ENCODE peak calls at places on chromosomes 13 and 19, in seven cellular contexts. One of them, this sample, is unnamed. For H3K4me1 and H3K27me3, the result is how much of the 10 kb centered on the place peaks cover.

GRCh38 chr13:75263741-75264407 is 218.1 kb downstream of the TBC1D4 start:
- DNase-seq in tibial nerve: no peak
- DNase-seq in uterus: no peak
- DNase-seq in ascending aorta: no peak
- DNase-seq in psoas muscle: no peak
- DNase-seq in Peyer's patch: no peak
- DNase-seq in stomach: no peak
- DNase-seq in this sample: no peak

GRCh38 chr13:90696254-90696653 is 651.2 kb upstream of the MIR17HG start:
- DNase-seq in tibial nerve: no peak
- DNase-seq in psoas muscle: no peak
- DNase-seq in uterus: no peak
- DNase-seq in ascending aorta: no peak
- DNase-seq in stomach: no peak
- DNase-seq in Peyer's patch: no peak
- DNase-seq in this sample: no peak

GRCh38 chr19:2014731-2015610 is 543 bp downstream of the BTBD2 start:
- DNase-seq in tibial nerve: no peak
- DNase-seq in ascending aorta: no peak
- DNase-seq in stomach: no peak
- DNase-seq in Peyer's patch: no peak
- DNase-seq in uterus: peak
- DNase-seq in psoas muscle: no peak
- DNase-seq in this sample: no peak

GRCh38 chr13:71242191-71242590 is 624.8 kb downstream of the DACH1 start:
- DNase-seq in tibial nerve: no peak
- DNase-seq in uterus: no peak
- DNase-seq in psoas muscle: no peak
- DNase-seq in stomach: no peak
- DNase-seq in ascending aorta: no peak
- DNase-seq in Peyer's patch: no peak
- DNase-seq in this sample: no peak

GRCh38 chr13:76622336-76623045 is 263.7 kb downstream of the KCTD12 start:
- DNase-seq in stomach: no peak
- DNase-seq in ascending aorta: no peak
- DNase-seq in Peyer's patch: no peak
- DNase-seq in uterus: peak
- DNase-seq in psoas muscle: no peak
- DNase-seq in tibial nerve: peak
- DNase-seq in this sample: no peak

GRCh38 chr13:50080158-50080855 is 65.1 kb downstream of the KCNRG start:
- DNase-seq in stomach: no peak
- DNase-seq in Peyer's patch: peak
- DNase-seq in tibial nerve: peak
- DNase-seq in ascending aorta: no peak
- DNase-seq in uterus: no peak
- DNase-seq in psoas muscle: no peak
- DNase-seq in this sample: no peak

GRCh38 chr19:48511800-48512503 is at the start of gene LMTK3:
- DNase-seq in Peyer's patch: no peak
- DNase-seq in ascending aorta: peak
- DNase-seq in psoas muscle: no peak
- DNase-seq in stomach: no peak
- DNase-seq in uterus: no peak
- DNase-seq in tibial nerve: no peak
- DNase-seq in this sample: no peak

GRCh38 chr13:91184244-91184926 is 163.1 kb upstream of the MIR17HG start:
- DNase-seq in uterus: no peak
- DNase-seq in ascending aorta: no peak
- DNase-seq in psoas muscle: no peak
- DNase-seq in stomach: no peak
- DNase-seq in Peyer's patch: no peak
- DNase-seq in tibial nerve: no peak
- DNase-seq in this sample: no peak

GRCh38 chr13:72527333-72527732 is 200.1 kb downstream of the MZT1 start:
- DNase-seq in stomach: no peak
- DNase-seq in ascending aorta: no peak
- DNase-seq in Peyer's patch: no peak
- DNase-seq in uterus: no peak
- DNase-seq in psoas muscle: no peak
- DNase-seq in tibial nerve: no peak
- DNase-seq in this sample: no peak

GRCh38 chr19:15180451-15181390 is 20.1 kb downstream of the NOTCH3 start:
- DNase-seq in psoas muscle: no peak
- DNase-seq in Peyer's patch: peak
- DNase-seq in stomach: peak
- DNase-seq in ascending aorta: no peak
- DNase-seq in uterus: no peak
- DNase-seq in tibial nerve: no peak
- DNase-seq in this sample: no peak

GRCh38 chr19:16429066-16429758 is 42.6 kb downstream of the EPS15L1 start:
- DNase-seq in psoas muscle: peak
- DNase-seq in tibial nerve: no peak
- DNase-seq in uterus: no peak
- DNase-seq in ascending aorta: peak
- DNase-seq in stomach: peak
- DNase-seq in Peyer's patch: no peak
- DNase-seq in this sample: no peak

GRCh38 chr13:91534996-91535395 is 136.6 kb downstream of the GPC5 start:
- DNase-seq in stomach: no peak
- DNase-seq in tibial nerve: no peak
- DNase-seq in uterus: no peak
- DNase-seq in psoas muscle: no peak
- DNase-seq in Peyer's patch: no peak
- DNase-seq in ascending aorta: no peak
- DNase-seq in this sample: no peak

GRCh38 chr19:5586300-5587070 is 18.7 kb upstream of the TINCR start:
- DNase-seq in Peyer's patch: no peak
- DNase-seq in psoas muscle: no peak
- DNase-seq in ascending aorta: no peak
- DNase-seq in tibial nerve: no peak
- DNase-seq in stomach: no peak
- DNase-seq in uterus: no peak
- DNase-seq in this sample: no peak

GRCh38 chr13:38223093-38223492 is 126.6 kb upstream of the UFM1 start:
- DNase-seq in ascending aorta: no peak
- DNase-seq in psoas muscle: no peak
- DNase-seq in Peyer's patch: no peak
- DNase-seq in tibial nerve: no peak
- DNase-seq in stomach: no peak
- DNase-seq in uterus: no peak
- DNase-seq in this sample: no peak

GRCh38 chr13:41004875-41005693 is 14.0 kb downstream of the ELF1 start:
- DNase-seq in Peyer's patch: no peak
- DNase-seq in psoas muscle: no peak
- DNase-seq in uterus: no peak
- DNase-seq in stomach: no peak
- DNase-seq in ascending aorta: no peak
- DNase-seq in tibial nerve: no peak
- DNase-seq in this sample: no peak

GRCh38 chr13:106656214-106656613 is 88.3 kb upstream of the ARGLU1 start:
- DNase-seq in psoas muscle: no peak
- DNase-seq in uterus: no peak
- DNase-seq in Peyer's patch: no peak
- DNase-seq in ascending aorta: no peak
- DNase-seq in tibial nerve: no peak
- DNase-seq in stomach: no peak
- DNase-seq in this sample: no peak

GRCh38 chr13:106570354-106570822 is 2.5 kb upstream of the ARGLU1 start:
- DNase-seq in Peyer's patch: peak
- DNase-seq in psoas muscle: peak
- DNase-seq in uterus: peak
- DNase-seq in ascending aorta: peak
- DNase-seq in stomach: peak
- DNase-seq in tibial nerve: peak
- DNase-seq in this sample: peak

GRCh38 chr13:100461309-100462035 is 127.1 kb downstream of the GGACT start:
- DNase-seq in uterus: no peak
- DNase-seq in stomach: no peak
- DNase-seq in tibial nerve: no peak
- DNase-seq in Peyer's patch: no peak
- DNase-seq in psoas muscle: no peak
- DNase-seq in ascending aorta: no peak
- DNase-seq in this sample: no peak

GRCh38 chr19:35518313-35518712 is 4.9 kb upstream of the DMKN start:
- DNase-seq in tibial nerve: no peak
- DNase-seq in psoas muscle: no peak
- DNase-seq in Peyer's patch: no peak
- DNase-seq in uterus: no peak
- DNase-seq in stomach: no peak
- DNase-seq in ascending aorta: no peak
- DNase-seq in this sample: no peak

GRCh38 chr19:36837902-36838783 is at the start of gene ZNF790:
- DNase-seq in Peyer's patch: peak
- DNase-seq in uterus: peak
- DNase-seq in stomach: peak
- DNase-seq in psoas muscle: peak
- DNase-seq in ascending aorta: peak
- DNase-seq in tibial nerve: peak
- DNase-seq in this sample: peak

GRCh38 chr19:10677796-10678195 is 23.4 kb upstream of the QTRT1 start:
- DNase-seq in stomach: peak
- DNase-seq in ascending aorta: no peak
- DNase-seq in tibial nerve: no peak
- DNase-seq in Peyer's patch: no peak
- DNase-seq in uterus: no peak
- DNase-seq in psoas muscle: no peak
- DNase-seq in this sample: no peak

GRCh38 chr13:79486433-79487188 is 5.7 kb downstream of the NDFIP2 start:
- DNase-seq in tibial nerve: no peak
- DNase-seq in ascending aorta: no peak
- DNase-seq in Peyer's patch: no peak
- DNase-seq in psoas muscle: no peak
- DNase-seq in uterus: no peak
- DNase-seq in stomach: no peak
- DNase-seq in this sample: no peak

GRCh38 chr13:61600360-61601033 is 184.8 kb upstream of the PCDH20 start:
- DNase-seq in psoas muscle: no peak
- DNase-seq in uterus: no peak
- DNase-seq in tibial nerve: peak
- DNase-seq in stomach: no peak
- DNase-seq in ascending aorta: no peak
- DNase-seq in Peyer's patch: no peak
- DNase-seq in this sample: no peak

GRCh38 chr13:48094781-48095502 is at the start of gene MED4:
- DNase-seq in psoas muscle: peak
- DNase-seq in uterus: peak
- DNase-seq in stomach: peak
- DNase-seq in tibial nerve: peak
- DNase-seq in Peyer's patch: peak
- DNase-seq in ascending aorta: peak
- DNase-seq in this sample: peak

GRCh38 chr13:45242524-45242923 is 41.7 kb upstream of the KCTD4 start:
- DNase-seq in tibial nerve: no peak
- DNase-seq in uterus: no peak
- DNase-seq in Peyer's patch: no peak
- DNase-seq in psoas muscle: no peak
- DNase-seq in ascending aorta: no peak
- DNase-seq in stomach: no peak
- DNase-seq in this sample: no peak

GRCh38 chr19:1079566-1080111 is 12.7 kb downstream of the ARHGAP45 start:
- DNase-seq in stomach: no peak
- DNase-seq in uterus: no peak
- DNase-seq in psoas muscle: no peak
- DNase-seq in Peyer's patch: peak
- DNase-seq in tibial nerve: no peak
- DNase-seq in ascending aorta: no peak
- DNase-seq in this sample: peak

GRCh38 chr13:22232186-22232585 is 561.3 kb downstream of the FGF9 start:
- DNase-seq in uterus: no peak
- DNase-seq in Peyer's patch: no peak
- DNase-seq in stomach: no peak
- DNase-seq in ascending aorta: no peak
- DNase-seq in tibial nerve: no peak
- DNase-seq in psoas muscle: no peak
- DNase-seq in this sample: no peak

GRCh38 chr19:46604781-46605355 is 3.7 kb downstream of the CALM3 start:
- DNase-seq in Peyer's patch: no peak
- DNase-seq in ascending aorta: peak
- DNase-seq in stomach: no peak
- DNase-seq in psoas muscle: no peak
- DNase-seq in tibial nerve: no peak
- DNase-seq in uterus: no peak
- DNase-seq in this sample: no peak

GRCh38 chr13:110023729-110024645 is 237.6 kb upstream of the IRS2 start:
- DNase-seq in Peyer's patch: no peak
- DNase-seq in ascending aorta: peak
- DNase-seq in stomach: peak
- DNase-seq in psoas muscle: no peak
- DNase-seq in uterus: no peak
- DNase-seq in tibial nerve: no peak
- DNase-seq in this sample: no peak

GRCh38 chr13:73918691-73919090 is 215.5 kb downstream of the KLF12 start:
- DNase-seq in psoas muscle: no peak
- DNase-seq in ascending aorta: no peak
- DNase-seq in tibial nerve: no peak
- DNase-seq in Peyer's patch: no peak
- DNase-seq in stomach: no peak
- DNase-seq in uterus: no peak
- DNase-seq in this sample: no peak
- H3K4me1 ChIP-seq in psoas muscle: under half
- H3K4me1 ChIP-seq in ascending aorta: under half
- H3K4me1 ChIP-seq in tibial nerve: under half
- H3K4me1 ChIP-seq in Peyer's patch: under half
- H3K4me1 ChIP-seq in stomach: under half
- H3K4me1 ChIP-seq in uterus: under half
- H3K4me1 ChIP-seq in this sample: under half

GRCh38 chr13:33270906-33271538 is 14.5 kb downstream of the STARD13 start:
- DNase-seq in uterus: no peak
- DNase-seq in Peyer's patch: no peak
- DNase-seq in ascending aorta: no peak
- DNase-seq in stomach: no peak
- DNase-seq in tibial nerve: no peak
- DNase-seq in psoas muscle: no peak
- DNase-seq in this sample: no peak
- H3K27ac ChIP-seq in uterus: peak
- H3K27ac ChIP-seq in Peyer's patch: peak
- H3K27ac ChIP-seq in ascending aorta: peak
- H3K27ac ChIP-seq in stomach: peak
- H3K27ac ChIP-seq in tibial nerve: peak
- H3K27ac ChIP-seq in psoas muscle: no peak
- H3K27ac ChIP-seq in this sample: peak

GRCh38 chr13:101916108-101916757 is 463.8 kb downstream of the ITGBL1 start:
- DNase-seq in uterus: no peak
- DNase-seq in tibial nerve: no peak
- DNase-seq in stomach: no peak
- DNase-seq in psoas muscle: peak
- DNase-seq in ascending aorta: no peak
- DNase-seq in Peyer's patch: no peak
- DNase-seq in this sample: no peak
- H3K27me3 ChIP-seq in uterus: under half
- H3K27me3 ChIP-seq in tibial nerve: half or more
- H3K27me3 ChIP-seq in stomach: half or more
- H3K27me3 ChIP-seq in psoas muscle: half or more
- H3K27me3 ChIP-seq in ascending aorta: under half
- H3K27me3 ChIP-seq in Peyer's patch: under half
- H3K27me3 ChIP-seq in this sample: half or more

DNA sequence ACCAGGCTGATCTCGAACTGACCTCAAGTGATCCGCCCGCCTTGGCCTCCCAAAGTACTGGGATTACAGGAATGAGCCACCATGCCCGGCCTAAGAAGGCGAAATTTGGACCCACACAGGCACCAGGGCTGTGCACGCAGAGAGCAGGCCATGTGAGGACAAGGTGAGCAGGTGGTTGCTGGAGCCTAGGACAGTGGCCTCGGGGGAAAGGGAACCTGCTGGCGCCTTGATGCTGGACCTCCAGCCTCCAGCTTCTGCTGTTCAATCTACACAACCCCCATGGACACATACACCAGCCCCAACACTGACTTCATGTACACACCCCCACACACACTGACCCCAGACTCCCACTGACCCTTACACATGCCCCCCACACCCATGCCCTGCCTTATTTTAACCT is 41.8 kb upstream of the CCNE1 start:
- DNase-seq in uterus: no peak
- DNase-seq in psoas muscle: no peak
- DNase-seq in stomach: no peak
- DNase-seq in ascending aorta: no peak
- DNase-seq in Peyer's patch: no peak
- DNase-seq in tibial nerve: no peak
- DNase-seq in this sample: no peak
- H3K4me1 ChIP-seq in uterus: under half
- H3K4me1 ChIP-seq in psoas muscle: under half
- H3K4me1 ChIP-seq in stomach: under half
- H3K4me1 ChIP-seq in ascending aorta: under half
- H3K4me1 ChIP-seq in Peyer's patch: under half
- H3K4me1 ChIP-seq in tibial nerve: under half
- H3K4me1 ChIP-seq in this sample: under half